ENCODE peak calls at places on chromosomes 13 and 19, in seven cellular contexts. C, Q, G, U, M, O and L are unnamed samples.
A peak's percentile ranks its signal among the peaks of the same experiment; 100 is the strongest.

GRCh38 chr13:44474122-44474910 is 100.7 kb downstream of the SERP2 start:
- DNase-seq in C (no peak), Q (no peak), G (peak; percentile 3), U (no peak), M (no peak), O (no peak), L (no peak)

GRCh38 chr13:87314822-87315221 is 356.3 kb upstream of the SLITRK5 start:
- DNase-seq in C (no peak), Q (no peak), G (no peak), U (no peak), M (no peak), O (no peak), L (no peak)

GRCh38 chr13:77565635-77566034 is 30.1 kb downstream of the SCEL start:
- DNase-seq in C (peak; percentile 5), Q (no peak), G (peak; percentile 3), U (no peak), M (no peak), O (peak; percentile 39), L (no peak)

GRCh38 chr13:55497486-55497885 is 1643.2 kb upstream of the PRR20A start:
- DNase-seq in C (no peak), Q (no peak), G (no peak), U (no peak), M (no peak), O (no peak), L (no peak)

GRCh38 chr13:25874907-25875306 is 176.9 kb downstream of the SHISA2 start:
- DNase-seq in C (no peak), Q (no peak), G (no peak), U (no peak), M (no peak), O (no peak), L (peak; percentile 95)

GRCh38 chr13:67283602-67284001 is 53.5 kb upstream of the PCDH9 start:
- DNase-seq in C (no peak), Q (no peak), G (peak; percentile 88), U (no peak), M (no peak), O (no peak), L (no peak)

GRCh38 chr13:101747039-101747438 is 294.6 kb downstream of the ITGBL1 start:
- DNase-seq in C (no peak), Q (no peak), G (no peak), U (no peak), M (no peak), O (no peak), L (no peak)

GRCh38 chr13:102773441-102774209 is at the start of gene TEX30:
- DNase-seq in C (peak; percentile 84), Q (peak; percentile 92), G (no peak), U (peak; percentile 87), M (peak; percentile 71), O (peak; percentile 97), L (peak; percentile 88)

GRCh38 chr13:33262997-33263396 is 22.6 kb downstream of the STARD13 start:
- DNase-seq in C (no peak), Q (no peak), G (no peak), U (no peak), M (no peak), O (no peak), L (peak; percentile 31)

GRCh38 chr13:61128850-61129645 is 286.6 kb downstream of the PCDH20 start:
- DNase-seq in C (no peak), Q (no peak), G (no peak), U (no peak), M (no peak), O (no peak), L (no peak)

DNA sequence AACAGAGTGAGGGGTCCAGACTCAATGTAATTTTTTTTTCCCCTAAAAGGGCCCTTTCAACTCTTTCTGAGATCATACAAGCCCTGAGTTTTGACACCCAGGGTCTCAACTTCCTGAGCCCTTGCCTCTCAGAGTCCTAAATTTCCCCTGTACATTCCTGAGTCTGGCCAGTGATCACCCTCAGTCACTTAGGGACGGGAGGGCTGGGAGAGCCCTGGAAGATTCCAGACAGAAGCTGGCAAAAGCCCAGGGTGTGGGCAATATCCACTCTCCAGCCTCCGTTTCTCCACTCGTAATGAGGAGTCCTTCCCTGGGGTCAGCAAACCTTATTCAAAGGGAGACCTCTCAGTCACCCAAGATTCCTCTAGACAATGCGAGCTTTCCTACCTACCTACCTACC is 1.6 kb downstream of the PPP1R13L start:
- DNase-seq in C (no peak), Q (no peak), G (no peak), U (no peak), M (no peak), O (no peak), L (no peak)
- H3K27ac ChIP-seq in C (peak overlapping the region; percentile 30), Q (no peak overlapping the region), G (no peak overlapping the region), U (no peak overlapping the region), M (peak overlapping the region; percentile 99), O (no peak overlapping the region), L (no peak overlapping the region)

DNA sequence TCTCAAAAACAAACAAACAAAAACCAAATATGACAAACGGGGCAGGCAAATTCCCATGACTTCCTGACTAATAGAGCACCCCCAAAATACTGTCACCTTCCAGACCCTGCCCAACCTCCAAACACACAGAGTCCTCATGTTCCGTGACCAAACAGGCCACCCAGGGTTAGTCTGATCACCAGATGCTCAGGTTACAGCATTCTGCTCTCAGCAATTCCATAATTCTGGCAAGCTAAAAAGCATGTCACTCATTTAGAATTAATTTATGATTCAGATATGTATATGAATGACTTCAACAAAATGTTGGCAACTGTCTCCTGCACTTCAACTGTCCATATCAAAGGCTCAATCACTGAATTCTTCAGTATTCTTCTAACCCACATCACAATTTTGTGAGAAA is 52.4 kb downstream of the ZIC5 start:
- DNase-seq in C (no peak), Q (no peak), G (no peak), U (no peak), M (no peak), O (no peak), L (no peak)
- TF ChIP-seq POLR2AphosphoS5 in C (no peak), Q (no peak), G (no peak), U (no peak), M (no peak), O (no peak), L (no peak)

DNA sequence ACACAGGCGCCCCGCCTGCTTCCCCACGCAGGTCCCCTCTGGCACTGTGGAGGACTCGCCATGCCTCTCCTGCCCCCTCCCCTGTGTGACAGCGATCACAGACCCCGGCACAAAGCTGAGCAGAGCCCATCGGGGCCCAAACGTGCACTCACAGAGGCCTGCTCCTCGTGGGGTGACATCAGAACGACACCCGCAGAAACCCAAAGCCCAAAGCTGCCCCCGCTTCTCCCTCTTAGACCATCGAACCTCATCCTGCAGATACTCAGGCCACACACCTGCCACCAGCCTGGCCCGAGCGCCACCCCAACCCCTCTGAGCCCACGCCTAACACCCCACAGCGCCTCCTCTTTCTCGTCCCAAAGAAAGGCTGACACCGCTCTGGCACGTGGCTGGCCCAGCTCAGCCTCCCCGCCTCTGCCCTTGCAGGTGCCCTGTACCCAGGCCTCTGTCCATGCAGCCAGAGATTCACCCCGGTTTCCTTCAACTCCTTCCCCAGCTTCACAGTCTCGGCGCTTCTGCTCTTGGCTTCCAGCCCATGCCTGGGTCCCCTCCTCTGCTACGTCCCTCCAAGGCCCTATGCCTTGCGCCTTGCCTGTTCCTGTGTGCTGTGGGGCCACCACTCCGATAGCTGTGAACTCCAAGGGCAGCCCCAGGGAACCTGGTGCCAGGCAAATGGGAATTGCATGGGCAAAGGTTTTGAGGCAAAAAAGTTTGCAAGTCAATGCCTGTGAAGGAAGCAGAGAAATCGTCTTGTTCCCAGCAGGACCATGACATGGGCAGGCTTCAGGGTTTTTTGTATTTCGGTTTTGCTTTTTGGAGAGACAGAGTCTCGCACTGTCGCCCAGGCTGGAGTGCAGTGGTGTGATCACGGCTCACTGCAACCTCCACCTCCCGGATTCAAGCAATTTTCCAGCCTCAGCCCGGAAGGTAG is 833 bp upstream of the CBARP start:
- DNase-seq in C (no peak), Q (no peak), G (no peak), U (no peak), M (no peak), O (no peak), L (no peak)
- H3K27ac ChIP-seq in C (peak overlapping the region; percentile 49), Q (peak overlapping the region; percentile 100), G (peak overlapping the region; percentile 7), U (peak overlapping the region; percentile 81), M (peak overlapping the region; percentile 93), O (peak overlapping the region; percentile 88), L (no peak overlapping the region)

DNA sequence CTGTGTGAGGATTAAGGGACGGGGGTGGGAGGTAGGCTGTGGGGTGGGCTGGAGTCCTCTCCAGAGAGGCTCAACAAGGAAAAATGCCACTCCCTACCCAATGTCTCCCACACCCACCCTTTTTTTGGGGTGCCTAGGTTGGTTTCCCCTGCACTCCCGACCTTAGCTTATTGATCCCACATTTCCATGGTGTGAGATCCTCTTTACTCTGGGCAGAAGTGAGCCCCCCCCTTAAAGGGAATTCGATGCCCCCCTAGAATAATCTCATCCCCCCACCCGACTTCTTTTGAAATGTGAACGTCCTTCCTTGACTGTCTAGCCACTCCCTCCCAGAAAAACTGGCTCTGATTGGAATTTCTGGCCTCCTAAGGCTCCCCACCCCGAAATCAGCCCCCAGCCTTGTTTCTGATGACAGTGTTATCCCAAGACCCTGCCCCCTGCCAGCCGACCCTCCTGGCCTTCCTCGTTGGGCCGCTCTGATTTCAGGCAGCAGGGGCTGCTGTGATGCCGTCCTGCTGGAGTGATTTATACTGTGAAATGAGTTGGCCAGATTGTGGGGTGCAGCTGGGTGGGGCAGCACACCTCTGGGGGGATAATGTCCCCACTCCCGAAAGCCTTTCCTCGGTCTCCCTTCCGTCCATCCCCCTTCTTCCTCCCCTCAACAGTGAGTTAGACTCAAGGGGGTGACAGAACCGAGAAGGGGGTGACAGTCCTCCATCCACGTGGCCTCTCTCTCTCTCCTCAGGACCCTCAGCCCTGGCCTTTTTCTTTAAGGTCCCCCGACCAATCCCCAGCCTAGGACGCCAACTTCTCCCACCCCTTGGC is 5.8 kb downstream of the FOSB start:
- DNase-seq in C (no peak), Q (no peak), G (no peak), U (no peak), M (no peak), O (no peak), L (no peak)
- TF ChIP-seq POLR2AphosphoS5 in C (peak; percentile 18), Q (no peak), G (no peak), U (peak; percentile 12), M (no peak), O (no peak), L (peak; percentile 55)